ENCODE peak calls at places on chromosomes 4 and X, in ten cellular contexts. X, V, G, A, D, E, Y, Q, P and O are unnamed samples.

GRCh38 chr4:64935469-64936001 is 526.3 kb upstream of the TECRL start:
- DNase-seq in D (no peak), P (no peak), Y (no peak), V (no peak), A (no peak), Q (no peak), G (no peak), E (no peak), X (no peak), O (no peak)

GRCh38 chr4:7330031-7330596 is 104.6 kb downstream of the PSAPL1 start:
- DNase-seq in D (no peak), G (no peak), X (no peak), A (no peak), E (no peak), Q (no peak), V (no peak), P (no peak), Y (no peak), O (no peak)

GRCh38 chr4:121156822-121157769 is 7.0 kb downstream of the TNIP3 start:
- DNase-seq in D (peak; percentile 25), E (no peak), A (no peak), P (peak; percentile 22), Q (no peak), V (no peak), Y (peak; percentile 30), G (no peak), X (peak; percentile 24), O (no peak)

GRCh38 chr4:15336410-15337184 is 91.2 kb upstream of the C1QTNF7 start:
- DNase-seq in X (no peak), A (no peak), Y (no peak), G (no peak), D (peak; percentile 73), E (no peak), Q (no peak), V (no peak), P (peak; percentile 82), O (no peak)

GRCh38 chr4:104470770-104471169 is 23.9 kb downstream of the CXXC4 start:
- DNase-seq in D (no peak), E (no peak), P (no peak), V (no peak), X (no peak), G (no peak), A (no peak), Q (no peak), Y (no peak), O (no peak)

GRCh38 chr4:109444182-109444844 is 10.7 kb downstream of the SEC24B start:
- DNase-seq in P (no peak), E (no peak), V (no peak), A (no peak), X (no peak), Y (no peak), D (no peak), G (no peak), Q (no peak), O (no peak)

GRCh38 chrX:153960786-153961185 is 10.8 kb downstream of the HCFC1 start:
- DNase-seq in G (no peak), P (no peak), Y (no peak), X (no peak), A (no peak), E (no peak), V (no peak), D (no peak), Q (no peak), O (no peak)

GRCh38 chr4:184396001-184396400 is 78.3 kb downstream of the IRF2 start:
- DNase-seq in X (no peak), V (no peak), D (no peak), P (no peak), Q (no peak), Y (no peak), G (no peak), A (no peak), E (no peak), O (no peak)

GRCh38 chr4:155822572-155822971 is 43.5 kb downstream of the ASIC5 start:
- DNase-seq in A (no peak), D (peak; percentile 17), Q (no peak), E (no peak), Y (no peak), G (no peak), X (peak; percentile 15), P (no peak), V (no peak), O (no peak)

GRCh38 chrX:154411981-154412340 is 622 bp downstream of the TAFAZZIN start:
- DNase-seq in D (peak; percentile 35), G (no peak), E (no peak), Y (peak; percentile 76), A (no peak), V (peak; percentile 73), P (peak; percentile 23), Q (peak; percentile 84), X (peak; percentile 28), O (no peak)

GRCh38 chrX:150696836-150697235 is 3.6 kb downstream of the MTMR1 start:
- DNase-seq in P (no peak), G (no peak), Q (no peak), A (no peak), Y (peak; percentile 18), D (no peak), X (no peak), V (no peak), E (no peak), O (no peak)

GRCh38 chr4:40000711-40001110 is 23.0 kb upstream of the PDS5A start:
- DNase-seq in P (no peak), D (no peak), V (no peak), Q (no peak), X (no peak), Y (no peak), A (no peak), G (no peak), E (no peak), O (no peak)

GRCh38 chrX:132958086-132958703 is at the start of gene HS6ST2:
- DNase-seq in G (peak; percentile 21), E (no peak), P (no peak), Q (no peak), D (no peak), Y (peak; percentile 49), A (no peak), V (no peak), X (no peak), O (no peak)

GRCh38 chrX:38279188-38279587 is 48.1 kb downstream of the RPGR start:
- DNase-seq in D (peak; percentile 9), A (no peak), E (no peak), Q (no peak), G (no peak), V (no peak), P (no peak), Y (no peak), X (no peak), O (no peak)

GRCh38 chr4:168264903-168265302 is 53.6 kb downstream of the DDX60 start:
- DNase-seq in P (no peak), G (no peak), V (no peak), Q (no peak), Y (peak; percentile 23), X (no peak), E (no peak), D (peak; percentile 2), A (no peak), O (no peak)

GRCh38 chrX:108699368-108699767 is 37.0 kb downstream of the IRS4 start:
- DNase-seq in G (peak; percentile 16), X (peak; percentile 47), Y (no peak), A (no peak), V (no peak), D (peak; percentile 35), E (no peak), Q (no peak), P (peak; percentile 2), O (peak; percentile 8)

DNA sequence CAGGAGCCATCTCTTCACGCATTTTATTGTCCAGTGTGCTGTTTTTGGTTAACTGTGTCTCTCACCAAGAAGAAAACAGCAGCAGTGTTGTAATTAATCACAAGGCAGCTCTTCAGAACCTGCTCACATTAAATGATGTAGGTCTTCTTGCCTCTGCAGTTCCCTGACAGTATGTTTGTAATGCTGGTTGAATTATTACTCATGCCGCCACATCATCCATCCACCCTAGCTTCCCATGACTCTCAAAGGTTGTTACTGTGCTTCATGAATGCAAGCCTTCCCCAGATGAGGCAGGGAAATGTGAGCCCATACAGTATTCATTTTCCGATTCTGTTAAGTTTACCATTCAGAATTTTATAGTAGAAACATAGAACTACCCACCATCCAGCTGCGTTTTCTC is 17.4 kb downstream of the TLR10 start:
- DNase-seq in V (no peak), Y (no peak), D (peak; percentile 27), G (no peak), X (peak; percentile 16), Q (no peak), E (no peak), P (peak; percentile 69), A (no peak), O (no peak)
- TF ChIP-seq CTCF in V (no peak), Y (no peak), D (no peak), G (no peak), X (no peak), Q (no peak), E (no peak), P (no peak), A (no peak), O (no peak)

DNA sequence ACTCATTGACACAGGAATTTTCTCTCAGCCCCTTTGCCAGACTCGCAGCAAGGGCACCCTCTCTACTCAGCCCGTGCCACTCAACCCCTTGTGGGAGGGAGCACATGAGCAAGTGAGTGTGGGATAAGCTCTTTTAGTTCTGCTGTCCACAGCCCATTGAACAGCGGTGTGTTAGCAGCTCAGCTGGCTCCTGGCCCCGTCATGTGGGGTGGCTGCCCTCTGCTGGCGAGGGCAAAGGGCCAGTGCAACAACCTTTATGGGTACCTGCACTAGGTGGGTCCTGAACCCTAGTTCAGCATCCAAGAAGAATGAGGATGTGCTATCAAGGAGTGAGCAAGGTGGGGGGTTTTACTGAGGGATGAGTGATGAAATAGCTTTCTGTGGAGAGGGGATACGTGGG is 85.0 kb upstream of the ZNF81 start:
- DNase-seq in Q (no peak), X (no peak), P (no peak), D (no peak), Y (peak; percentile 71), V (no peak), G (peak; percentile 13), A (no peak), E (no peak), O (no peak)
- TF ChIP-seq CTCF in Q (no peak), X (peak; percentile 32), P (no peak), D (no peak), Y (peak; percentile 16), V (no peak), G (peak; percentile 55), A (no peak), E (no peak), O (peak; percentile 73)

DNA sequence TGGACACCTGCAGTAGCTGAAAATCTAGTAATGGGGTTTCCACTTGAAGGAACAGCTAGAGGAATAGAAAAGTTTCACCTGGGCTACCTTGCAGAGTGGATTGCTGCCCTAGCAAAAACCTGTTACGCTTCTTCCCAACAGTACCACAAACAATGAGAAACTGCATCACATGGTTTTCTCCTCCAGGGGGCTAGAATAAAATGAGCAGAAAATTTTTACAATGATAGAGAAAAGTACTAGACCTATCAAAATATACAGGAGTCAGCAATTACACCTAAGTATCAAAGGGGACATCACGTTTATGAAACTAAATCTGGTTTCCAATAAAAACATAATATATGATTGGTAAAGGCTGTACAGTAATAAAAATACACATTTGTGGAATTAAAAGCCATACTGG is 423.1 kb upstream of the PITX2 start:
- DNase-seq in P (no peak), V (no peak), G (no peak), A (no peak), D (no peak), E (no peak), X (no peak), Q (no peak), Y (no peak), O (no peak)
- TF ChIP-seq CTCF in P (no peak), V (no peak), G (peak; percentile 55), A (no peak), D (no peak), E (no peak), X (no peak), Q (no peak), Y (no peak), O (no peak)

GRCh38 chr4:26787461-26788340 is 72.9 kb upstream of the STIM2 start:
- DNase-seq in E (no peak), P (peak; percentile 79), V (peak; percentile 38), Y (peak; percentile 69), G (peak; percentile 70), A (peak; percentile 5), Q (peak; percentile 60), X (peak; percentile 80), D (peak; percentile 49), O (no peak)
- TF ChIP-seq CTCF in E (peak; percentile 39), P (peak; percentile 19), V (peak; percentile 6), Y (peak; percentile 23), G (peak; percentile 36), A (peak; percentile 27), Q (peak; percentile 18), X (peak; percentile 66), D (peak; percentile 39), O (peak; percentile 23)